ENCODE peak calls at places on chromosomes 6 and 20, in four cellular contexts. I is substantia nigra, U is AG04450, R is aorta. E is an unnamed sample.

GRCh38 chr6:159788757-159789376 is 535 bp downstream of the TCP1 start:
- DNase-seq in I (no peak), U (no peak), R (peak), E (peak)

GRCh38 chr6:170269873-170270541 is 20.9 kb downstream of the DLL1 start:
- DNase-seq in I (no peak), U (no peak), R (peak), E (no peak)

GRCh38 chr6:156410649-156411048 is 366.5 kb upstream of the ARID1B start:
- DNase-seq in I (no peak), U (no peak), R (no peak), E (no peak)

GRCh38 chr20:61528591-61528990 is 276.5 kb downstream of the CDH4 start:
- DNase-seq in I (no peak), U (no peak), R (no peak), E (no peak)

GRCh38 chr20:46348231-46348803 is 40.0 kb upstream of the CDH22 start:
- DNase-seq in I (peak), U (no peak), R (no peak), E (no peak)

GRCh38 chr6:48151142-48151541 is 40.1 kb upstream of the PTCHD4 start:
- DNase-seq in I (no peak), U (no peak), R (no peak), E (no peak)

GRCh38 chr6:141259832-141260231 is 872.9 kb upstream of the GJE1 start:
- DNase-seq in I (no peak), U (no peak), R (no peak), E (no peak)

GRCh38 chr6:24646771-24647170 is 780 bp upstream of the KIAA0319 start:
- DNase-seq in I (no peak), U (no peak), R (no peak), E (no peak)

GRCh38 chr6:27174958-27175357 is 72.5 kb upstream of the PRSS16 start:
- DNase-seq in I (no peak), U (no peak), R (no peak), E (no peak)

GRCh38 chr6:130945401-130945919 is 117.6 kb downstream of the EPB41L2 start:
- DNase-seq in I (no peak), U (no peak), R (no peak), E (no peak)

GRCh38 chr6:1295420-1295819 is 16.5 kb upstream of the FOXQ1 start:
- DNase-seq in I (no peak), U (no peak), R (no peak), E (no peak)

GRCh38 chr20:41370176-41370575 is 3.6 kb upstream of the EMILIN3 start:
- DNase-seq in I (no peak), U (no peak), R (no peak), E (no peak)

GRCh38 chr20:1265226-1265915 is 723 bp upstream of the SNPH start:
- DNase-seq in I (no peak), U (no peak), R (no peak), E (no peak)

GRCh38 chr6:149028767-149029405 is 282.1 kb downstream of the UST start:
- DNase-seq in I (peak), U (peak), R (peak), E (peak)

GRCh38 chr6:1792989-1793388 is 183.3 kb downstream of the FOXC1 start:
- DNase-seq in I (no peak), U (no peak), R (no peak), E (no peak)

GRCh38 chr20:1830240-1830639 is 65.0 kb upstream of the SIRPA start:
- DNase-seq in I (peak), U (peak), R (peak), E (no peak)

GRCh38 chr6:169075211-169075621 is 178.4 kb downstream of the THBS2 start:
- DNase-seq in I (no peak), U (peak), R (peak), E (peak)

GRCh38 chr20:8646026-8646425 is 422.9 kb upstream of the PLCB4 start:
- DNase-seq in I (no peak), U (no peak), R (no peak), E (no peak)

GRCh38 chr6:125287718-125288117 is 14.0 kb downstream of the HDDC2 start:
- DNase-seq in I (no peak), U (no peak), R (no peak), E (no peak)

GRCh38 chr6:14763139-14763538 is 482.7 kb upstream of the JARID2 start:
- DNase-seq in I (no peak), U (peak), R (no peak), E (no peak)

GRCh38 chr20:57473246-57474042 is 51.5 kb downstream of the CTCFL start:
- DNase-seq in I (peak), U (no peak), R (peak), E (no peak)

GRCh38 chr6:36616888-36617521 is 22.8 kb downstream of the SRSF3 start:
- DNase-seq in I (no peak), U (no peak), R (peak), E (no peak)

GRCh38 chr20:58706975-58707681 is 14.5 kb downstream of the NPEPL1 start:
- DNase-seq in I (no peak), U (no peak), R (no peak), E (no peak)

GRCh38 chr6:10268111-10268510 is 146.8 kb downstream of the TFAP2A start:
- DNase-seq in I (no peak), U (no peak), R (no peak), E (no peak)

GRCh38 chr6:39193201-39193791 is 36.0 kb downstream of the KCNK5 start:
- DNase-seq in I (no peak), U (no peak), R (no peak), E (no peak)

GRCh38 chr6:109454483-109455160 is 950 bp downstream of the MICAL1 start:
- DNase-seq in I (no peak), U (no peak), R (peak), E (no peak)

GRCh38 chr20:57006411-57007170 is 259.9 kb downstream of the BMP7 start:
- DNase-seq in I (no peak), U (no peak), R (no peak), E (no peak)

DNA sequence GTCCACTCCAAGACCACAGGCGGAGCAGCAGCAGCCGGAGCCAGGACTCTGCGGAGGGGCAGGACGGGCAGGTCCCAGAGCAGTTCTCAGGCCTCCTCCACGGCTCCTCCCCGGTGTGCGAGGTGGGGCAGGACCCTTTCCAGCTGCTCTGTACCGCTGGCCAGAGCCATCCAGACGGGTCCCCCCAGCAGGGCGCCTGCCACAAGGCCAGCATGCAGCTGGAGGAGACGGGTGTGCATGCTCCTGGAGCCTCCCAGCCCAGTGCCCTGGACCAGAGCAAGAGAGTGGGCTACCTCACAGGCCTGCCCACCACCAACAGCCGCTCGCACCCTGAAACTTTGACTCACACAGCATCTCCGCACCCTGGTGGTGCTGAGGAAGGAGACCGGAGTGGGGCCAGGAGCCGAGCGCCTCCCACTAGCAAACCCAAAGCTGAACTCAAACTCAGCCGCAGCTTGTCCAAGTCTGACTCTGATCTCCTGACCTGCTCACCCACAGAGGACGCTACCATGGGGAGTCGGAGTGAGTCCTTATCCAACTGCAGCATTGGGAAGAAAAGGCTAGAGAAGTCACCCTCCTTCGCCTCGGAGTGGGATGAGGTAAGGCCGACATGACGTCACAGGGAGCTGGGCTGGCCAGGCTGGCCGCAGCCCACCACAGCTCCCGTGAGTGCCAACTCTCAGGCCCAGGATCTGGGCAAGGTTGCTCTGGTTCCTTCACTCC is 123.5 kb downstream of the TCP11 start:
- DNase-seq in I (no peak), U (no peak), R (peak), E (peak)
- H3K27ac ChIP-seq in I (peak), U (peak), R (peak), E (peak)

GRCh38 chr20:44166008-44166407 is 21.0 kb downstream of the JPH2 start:
- DNase-seq in I (no peak), U (no peak), R (no peak), E (no peak)

GRCh38 chr20:44166477-44166876 is 20.5 kb downstream of the JPH2 start:
- DNase-seq in I (no peak), U (no peak), R (peak), E (no peak)

GRCh38 chr20:44171775-44172571 is 15.0 kb downstream of the JPH2 start:
- DNase-seq in I (no peak), U (no peak), R (no peak), E (peak)

GRCh38 chr20:44170796-44171410 is 16.1 kb downstream of the JPH2 start:
- DNase-seq in I (no peak), U (no peak), R (no peak), E (no peak)

GRCh38 chr20:44167736-44168135 is 19.3 kb downstream of the JPH2 start:
- DNase-seq in I (no peak), U (no peak), R (no peak), E (no peak)
- H3K27ac ChIP-seq in I (no peak), U (no peak), R (peak), E (peak)

DNA sequence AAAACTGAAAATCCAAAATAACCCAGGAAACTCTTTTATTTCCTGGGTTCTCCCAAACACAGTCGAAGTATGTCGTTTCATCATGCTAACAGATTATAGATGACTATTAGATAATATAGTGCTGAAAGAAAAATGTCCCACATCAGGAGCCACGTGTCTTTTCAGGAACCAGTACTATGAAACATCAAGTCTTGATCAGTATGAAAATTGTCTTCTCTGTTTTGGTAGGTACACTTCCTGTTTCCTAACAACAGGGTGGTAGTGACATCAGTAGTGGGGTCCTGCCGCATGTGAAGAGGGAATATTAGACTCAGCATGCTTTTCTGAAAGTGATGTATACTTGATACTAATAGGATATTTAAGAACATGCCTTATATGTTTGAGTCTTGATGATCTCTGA is 136.7 kb downstream of the HIVEP1 start:
- DNase-seq in I (no peak), U (no peak), R (no peak), E (no peak)
- H3K27ac ChIP-seq in I (no peak), U (no peak), R (no peak), E (no peak)

GRCh38 chr20:63467294-63468083 is 5.0 kb downstream of the KCNQ2 start:
- DNase-seq in I (no peak), U (no peak), R (no peak), E (no peak)
- H3K27ac ChIP-seq in I (no peak), U (no peak), R (no peak), E (no peak)

DNA sequence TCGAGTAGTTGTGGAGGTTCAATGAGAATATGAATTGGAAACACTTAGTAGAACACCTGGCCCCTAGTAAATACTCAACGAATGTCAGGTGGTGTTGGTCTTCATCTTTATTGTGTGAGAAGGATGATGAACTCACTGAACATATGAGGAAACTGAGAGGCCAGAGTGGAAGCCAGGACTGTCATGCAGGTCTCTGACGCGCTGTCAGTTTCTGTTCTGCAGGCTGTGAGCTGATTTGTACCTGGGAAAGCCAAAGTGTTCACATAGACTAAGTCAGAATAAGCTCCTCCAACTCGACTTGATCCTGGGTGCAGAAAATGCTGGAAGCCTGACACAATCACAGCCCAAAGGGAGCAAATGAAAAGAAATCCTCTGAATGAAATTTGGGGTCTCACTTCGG is 222.2 kb downstream of the LY86 start:
- DNase-seq in I (no peak), U (no peak), R (no peak), E (no peak)
- H3K27ac ChIP-seq in I (no peak), U (no peak), R (no peak), E (no peak)